ENCODE peak calls at places on chromosomes 13 and 19, in four cellular contexts. One of them, this sample, is unnamed.

GRCh38 chr19:13056052-13056660 is 46.5 kb downstream of the LYL1 start:
- DNase-seq in stimulated activated CD4-positive, alpha-beta T cell treated with anti-CD3 and anti-CD28 coated beads, TNF-alpha, amount 100 ng/mL, for 24 hours: no peak
- DNase-seq in GM23338: peak; percentile 73
- DNase-seq in endothelial cell: no peak
- DNase-seq in this sample: no peak

GRCh38 chr13:30051531-30052060 is 201.2 kb upstream of the UBL3 start:
- DNase-seq in stimulated activated CD4-positive, alpha-beta T cell treated with anti-CD3 and anti-CD28 coated beads, TNF-alpha, amount 100 ng/mL, for 24 hours: no peak
- DNase-seq in GM23338: peak; percentile 17
- DNase-seq in endothelial cell: no peak
- DNase-seq in this sample: no peak

GRCh38 chr13:22126433-22127021 is 455.7 kb downstream of the FGF9 start:
- DNase-seq in stimulated activated CD4-positive, alpha-beta T cell treated with anti-CD3 and anti-CD28 coated beads, TNF-alpha, amount 100 ng/mL, for 24 hours: no peak
- DNase-seq in endothelial cell: no peak
- DNase-seq in GM23338: no peak
- DNase-seq in this sample: no peak

GRCh38 chr19:19670070-19670551 is 1.5 kb downstream of the ZNF101 start:
- DNase-seq in GM23338: peak; percentile 88
- DNase-seq in endothelial cell: no peak
- DNase-seq in stimulated activated CD4-positive, alpha-beta T cell treated with anti-CD3 and anti-CD28 coated beads, TNF-alpha, amount 100 ng/mL, for 24 hours: no peak
- DNase-seq in this sample: no peak

GRCh38 chr19:49672131-49672919 is 4.7 kb upstream of the PRMT1 start:
- DNase-seq in endothelial cell: peak; percentile 90
- DNase-seq in GM23338: peak; percentile 95
- DNase-seq in stimulated activated CD4-positive, alpha-beta T cell treated with anti-CD3 and anti-CD28 coated beads, TNF-alpha, amount 100 ng/mL, for 24 hours: peak; percentile 65
- DNase-seq in this sample: peak; percentile 90

GRCh38 chr13:77838271-77838670 is 80.4 kb downstream of the EDNRB start:
- DNase-seq in endothelial cell: no peak
- DNase-seq in GM23338: no peak
- DNase-seq in stimulated activated CD4-positive, alpha-beta T cell treated with anti-CD3 and anti-CD28 coated beads, TNF-alpha, amount 100 ng/mL, for 24 hours: no peak
- DNase-seq in this sample: no peak

GRCh38 chr19:3544054-3544376 is 5.0 kb downstream of the TEKTIP1 start:
- DNase-seq in stimulated activated CD4-positive, alpha-beta T cell treated with anti-CD3 and anti-CD28 coated beads, TNF-alpha, amount 100 ng/mL, for 24 hours: no peak
- DNase-seq in endothelial cell: no peak
- DNase-seq in GM23338: no peak
- DNase-seq in this sample: no peak

GRCh38 chr19:52170304-52170703 is 1.1 kb downstream of the ZNF836 start:
- DNase-seq in endothelial cell: no peak
- DNase-seq in GM23338: peak; percentile 20
- DNase-seq in stimulated activated CD4-positive, alpha-beta T cell treated with anti-CD3 and anti-CD28 coated beads, TNF-alpha, amount 100 ng/mL, for 24 hours: no peak
- DNase-seq in this sample: no peak

GRCh38 chr13:73136776-73137175 is 78.0 kb downstream of the KLF5 start:
- DNase-seq in stimulated activated CD4-positive, alpha-beta T cell treated with anti-CD3 and anti-CD28 coated beads, TNF-alpha, amount 100 ng/mL, for 24 hours: no peak
- DNase-seq in GM23338: no peak
- DNase-seq in endothelial cell: no peak
- DNase-seq in this sample: no peak

GRCh38 chr19:33705090-33705847 is 83.5 kb downstream of the CHST8 start:
- DNase-seq in endothelial cell: no peak
- DNase-seq in GM23338: peak; percentile 37
- DNase-seq in stimulated activated CD4-positive, alpha-beta T cell treated with anti-CD3 and anti-CD28 coated beads, TNF-alpha, amount 100 ng/mL, for 24 hours: no peak
- DNase-seq in this sample: no peak

GRCh38 chr13:114311387-114311786 is 2.9 kb upstream of the CHAMP1 start:
- DNase-seq in GM23338: no peak
- DNase-seq in stimulated activated CD4-positive, alpha-beta T cell treated with anti-CD3 and anti-CD28 coated beads, TNF-alpha, amount 100 ng/mL, for 24 hours: no peak
- DNase-seq in endothelial cell: no peak
- DNase-seq in this sample: no peak

GRCh38 chr19:1567116-1567847 is 843 bp downstream of the MEX3D start:
- DNase-seq in GM23338: no peak
- DNase-seq in endothelial cell: peak; percentile 44
- DNase-seq in stimulated activated CD4-positive, alpha-beta T cell treated with anti-CD3 and anti-CD28 coated beads, TNF-alpha, amount 100 ng/mL, for 24 hours: no peak
- DNase-seq in this sample: no peak

GRCh38 chr13:31067416-31068118 is 94.1 kb downstream of the HSPH1 start:
- DNase-seq in stimulated activated CD4-positive, alpha-beta T cell treated with anti-CD3 and anti-CD28 coated beads, TNF-alpha, amount 100 ng/mL, for 24 hours: no peak
- DNase-seq in endothelial cell: no peak
- DNase-seq in GM23338: no peak
- DNase-seq in this sample: no peak

GRCh38 chr19:13681509-13681908 is 82.8 kb upstream of the MRI1 start:
- DNase-seq in endothelial cell: no peak
- DNase-seq in stimulated activated CD4-positive, alpha-beta T cell treated with anti-CD3 and anti-CD28 coated beads, TNF-alpha, amount 100 ng/mL, for 24 hours: no peak
- DNase-seq in GM23338: no peak
- DNase-seq in this sample: no peak

GRCh38 chr19:5903502-5904301 is at the start of gene NDUFA11:
- DNase-seq in stimulated activated CD4-positive, alpha-beta T cell treated with anti-CD3 and anti-CD28 coated beads, TNF-alpha, amount 100 ng/mL, for 24 hours: peak; percentile 93
- DNase-seq in GM23338: peak; percentile 97
- DNase-seq in endothelial cell: peak; percentile 98
- DNase-seq in this sample: peak; percentile 97

GRCh38 chr19:15161028-15161984 is 39.5 kb downstream of the NOTCH3 start:
- DNase-seq in stimulated activated CD4-positive, alpha-beta T cell treated with anti-CD3 and anti-CD28 coated beads, TNF-alpha, amount 100 ng/mL, for 24 hours: no peak
- DNase-seq in GM23338: peak; percentile 38
- DNase-seq in endothelial cell: no peak
- DNase-seq in this sample: no peak

GRCh38 chr13:112705286-112705685 is 15.4 kb downstream of the ATP11A start:
- DNase-seq in GM23338: no peak
- DNase-seq in stimulated activated CD4-positive, alpha-beta T cell treated with anti-CD3 and anti-CD28 coated beads, TNF-alpha, amount 100 ng/mL, for 24 hours: no peak
- DNase-seq in endothelial cell: no peak
- DNase-seq in this sample: peak; percentile 27

GRCh38 chr19:43524922-43525835 is 1.8 kb downstream of the ETHE1 start:
- DNase-seq in endothelial cell: peak; percentile 62
- DNase-seq in stimulated activated CD4-positive, alpha-beta T cell treated with anti-CD3 and anti-CD28 coated beads, TNF-alpha, amount 100 ng/mL, for 24 hours: no peak
- DNase-seq in GM23338: peak; percentile 74
- DNase-seq in this sample: peak; percentile 89

GRCh38 chr19:1063909-1064660 is 2.9 kb upstream of the ARHGAP45 start:
- DNase-seq in endothelial cell: no peak
- DNase-seq in GM23338: peak; percentile 82
- DNase-seq in stimulated activated CD4-positive, alpha-beta T cell treated with anti-CD3 and anti-CD28 coated beads, TNF-alpha, amount 100 ng/mL, for 24 hours: no peak
- DNase-seq in this sample: peak; percentile 86

GRCh38 chr19:37505958-37506386 is 767 bp upstream of the ZNF793 start:
- DNase-seq in GM23338: peak; percentile 88
- DNase-seq in endothelial cell: no peak
- DNase-seq in stimulated activated CD4-positive, alpha-beta T cell treated with anti-CD3 and anti-CD28 coated beads, TNF-alpha, amount 100 ng/mL, for 24 hours: no peak
- DNase-seq in this sample: no peak

GRCh38 chr19:19514215-19514633 is 1.1 kb downstream of the TSSK6 start:
- DNase-seq in stimulated activated CD4-positive, alpha-beta T cell treated with anti-CD3 and anti-CD28 coated beads, TNF-alpha, amount 100 ng/mL, for 24 hours: no peak
- DNase-seq in endothelial cell: no peak
- DNase-seq in GM23338: no peak
- DNase-seq in this sample: no peak